ENCODE peak calls at places on chromosomes 2 and 18, in five cellular contexts. G is SK-N-SH, Y is colonic mucosa, A is HFF-Myc, V is dorsolateral prefrontal cortex. J is an unnamed sample.

GRCh38 chr18:32769242-32770180 is 3.3 kb downstream of the KLHL14 start:
- DNase-seq in G (peak; percentile 48), Y (peak; percentile 16), A (no peak), V (no peak), J (no peak)

GRCh38 chr18:24187049-24187448 is 48.2 kb downstream of the CABYR start:
- DNase-seq in G (no peak), Y (no peak), A (no peak), V (no peak), J (no peak)

GRCh38 chr18:27750014-27750413 is 426.9 kb downstream of the CDH2 start:
- DNase-seq in G (peak; percentile 34), Y (peak; percentile 17), A (peak; percentile 21), V (no peak), J (no peak)

GRCh38 chr2:20625920-20626697 is 24.8 kb downstream of the HS1BP3 start:
- DNase-seq in G (no peak), Y (no peak), A (no peak), V (peak; percentile 41), J (no peak)

GRCh38 chr2:31137211-31138036 is 816 bp downstream of the GALNT14 start:
- DNase-seq in G (peak; percentile 88), Y (no peak), A (no peak), V (no peak), J (no peak)

GRCh38 chr18:66575263-66575662 is 28.6 kb downstream of the CDH19 start:
- DNase-seq in G (no peak), Y (no peak), A (no peak), V (no peak), J (no peak)

GRCh38 chr2:197559656-197560055 is 43.8 kb downstream of the MOB4 start:
- DNase-seq in G (no peak), Y (no peak), A (no peak), V (no peak), J (no peak)

GRCh38 chr2:71538241-71538640 is 84.9 kb downstream of the DYSF start:
- DNase-seq in G (no peak), Y (no peak), A (no peak), V (no peak), J (no peak)

GRCh38 chr2:5691659-5692529 is at the start of gene SOX11:
- DNase-seq in G (peak; percentile 99), Y (no peak), A (peak; percentile 59), V (peak; percentile 56), J (no peak)

GRCh38 chr2:44746856-44747612 is 194.5 kb upstream of the SIX3 start:
- DNase-seq in G (peak; percentile 22), Y (no peak), A (no peak), V (no peak), J (no peak)

GRCh38 chr2:75077909-75078308 is 119.5 kb downstream of the POLE4 start:
- DNase-seq in G (no peak), Y (no peak), A (no peak), V (no peak), J (no peak)

GRCh38 chr2:25388491-25388890 is 46.8 kb upstream of the DNMT3A start:
- DNase-seq in G (no peak), Y (no peak), A (no peak), V (no peak), J (no peak)

GRCh38 chr18:26044807-26045206 is 45.6 kb downstream of the SS18 start:
- DNase-seq in G (no peak), Y (no peak), A (no peak), V (no peak), J (no peak)

GRCh38 chr2:214244847-214245246 is 166.0 kb upstream of the VWC2L start:
- DNase-seq in G (no peak), Y (no peak), A (no peak), V (no peak), J (no peak)

GRCh38 chr2:99692785-99693184 is 203.0 kb upstream of the REV1 start:
- DNase-seq in G (no peak), Y (no peak), A (no peak), V (no peak), J (no peak)

GRCh38 chr2:233464056-233464455 is 102.5 kb downstream of the USP40 start:
- DNase-seq in G (no peak), Y (no peak), A (no peak), V (peak; percentile 18), J (no peak)

GRCh38 chr2:209431701-209432100 is 7.9 kb downstream of the MAP2 start:
- DNase-seq in G (no peak), Y (no peak), A (peak; percentile 47), V (no peak), J (no peak)

GRCh38 chr2:45102141-45102540 is 92.9 kb upstream of the SIX2 start:
- DNase-seq in G (no peak), Y (no peak), A (no peak), V (no peak), J (no peak)

GRCh38 chr18:61993831-61994230 is 101.0 kb upstream of the RNF152 start:
- DNase-seq in G (no peak), Y (no peak), A (no peak), V (no peak), J (no peak)

GRCh38 chr2:64122358-64122757 is 21.9 kb downstream of the PELI1 start:
- DNase-seq in G (no peak), Y (no peak), A (no peak), V (no peak), J (no peak)

GRCh38 chr2:30914456-30914855 is 107.2 kb upstream of the CAPN13 start:
- DNase-seq in G (no peak), Y (no peak), A (no peak), V (no peak), J (no peak)

DNA sequence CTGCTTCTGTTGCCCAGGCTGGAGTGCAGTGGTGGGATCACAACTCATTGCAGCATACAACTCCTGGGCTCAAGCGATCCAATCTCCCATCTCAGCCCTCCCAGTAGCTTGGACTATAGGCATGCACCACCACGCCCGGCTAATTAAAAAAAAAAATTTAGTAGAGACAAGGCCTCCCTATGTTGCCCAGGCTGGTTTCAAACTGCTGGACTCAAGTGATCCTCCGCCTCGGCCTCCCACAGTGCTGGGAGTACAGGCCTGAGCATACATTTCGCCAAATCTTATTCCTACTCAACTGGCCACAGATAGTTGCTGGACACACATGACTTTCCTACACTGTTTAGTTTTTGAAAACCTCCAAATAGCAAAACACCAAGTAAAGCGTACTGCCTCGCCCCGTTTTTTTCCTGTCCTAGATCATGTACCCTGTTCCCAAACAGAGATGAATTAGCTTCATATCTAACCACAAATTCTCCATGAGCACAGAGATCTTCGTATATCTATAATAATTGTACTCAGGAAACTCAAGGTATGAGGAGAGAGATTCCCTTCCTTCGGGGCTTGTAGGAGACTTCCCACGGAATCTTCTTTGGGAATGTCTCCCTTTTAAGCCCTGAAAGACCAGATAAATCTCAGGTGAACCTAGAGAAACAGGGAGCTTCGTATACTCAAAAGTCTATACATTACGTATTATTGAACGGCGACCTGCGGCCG is 598 bp upstream of the C2orf69 start:
- DNase-seq in G (no peak), Y (no peak), A (no peak), V (no peak), J (no peak)
- H3K4me3 ChIP-seq in G (peak overlapping the region; percentile 94), Y (peak overlapping the region; percentile 92), A (peak overlapping the region; percentile 81), V (peak overlapping the region; percentile 92), J (peak overlapping the region; percentile 91)

GRCh38 chr18:50281295-50281971 is at the start of gene MBD1:
- DNase-seq in G (peak; percentile 99), Y (peak; percentile 96), A (peak; percentile 90), V (peak; percentile 98), J (peak; percentile 85)
- TF ChIP-seq CTCF in G (no peak), Y (peak; percentile 17), A (peak; percentile 17), V (peak; percentile 42), J (no peak)

GRCh38 chr2:127091148-127091547 is 15.8 kb downstream of the BIN1 start:
- DNase-seq in G (no peak), Y (no peak), A (no peak), V (no peak), J (no peak)
- H3K4me3 ChIP-seq in G (no peak overlapping the region), Y (no peak overlapping the region), A (no peak overlapping the region), V (no peak overlapping the region), J (no peak overlapping the region)

GRCh38 chr2:113889471-113890252 is at the start of gene ACTR3:
- DNase-seq in G (peak; percentile 96), Y (peak; percentile 99), A (peak; percentile 98), V (peak; percentile 96), J (peak; percentile 92)

GRCh38 chr2:113892004-113892740 is 2.3 kb downstream of the ACTR3 start:
- DNase-seq in G (no peak), Y (no peak), A (no peak), V (no peak), J (no peak)

GRCh38 chr2:113888641-113889470 is 1.0 kb upstream of the ACTR3 start:
- DNase-seq in G (no peak), Y (peak; percentile 69), A (no peak), V (no peak), J (no peak)

GRCh38 chr2:113891265-113891959 is 1.5 kb downstream of the ACTR3 start:
- DNase-seq in G (no peak), Y (no peak), A (no peak), V (no peak), J (no peak)

DNA sequence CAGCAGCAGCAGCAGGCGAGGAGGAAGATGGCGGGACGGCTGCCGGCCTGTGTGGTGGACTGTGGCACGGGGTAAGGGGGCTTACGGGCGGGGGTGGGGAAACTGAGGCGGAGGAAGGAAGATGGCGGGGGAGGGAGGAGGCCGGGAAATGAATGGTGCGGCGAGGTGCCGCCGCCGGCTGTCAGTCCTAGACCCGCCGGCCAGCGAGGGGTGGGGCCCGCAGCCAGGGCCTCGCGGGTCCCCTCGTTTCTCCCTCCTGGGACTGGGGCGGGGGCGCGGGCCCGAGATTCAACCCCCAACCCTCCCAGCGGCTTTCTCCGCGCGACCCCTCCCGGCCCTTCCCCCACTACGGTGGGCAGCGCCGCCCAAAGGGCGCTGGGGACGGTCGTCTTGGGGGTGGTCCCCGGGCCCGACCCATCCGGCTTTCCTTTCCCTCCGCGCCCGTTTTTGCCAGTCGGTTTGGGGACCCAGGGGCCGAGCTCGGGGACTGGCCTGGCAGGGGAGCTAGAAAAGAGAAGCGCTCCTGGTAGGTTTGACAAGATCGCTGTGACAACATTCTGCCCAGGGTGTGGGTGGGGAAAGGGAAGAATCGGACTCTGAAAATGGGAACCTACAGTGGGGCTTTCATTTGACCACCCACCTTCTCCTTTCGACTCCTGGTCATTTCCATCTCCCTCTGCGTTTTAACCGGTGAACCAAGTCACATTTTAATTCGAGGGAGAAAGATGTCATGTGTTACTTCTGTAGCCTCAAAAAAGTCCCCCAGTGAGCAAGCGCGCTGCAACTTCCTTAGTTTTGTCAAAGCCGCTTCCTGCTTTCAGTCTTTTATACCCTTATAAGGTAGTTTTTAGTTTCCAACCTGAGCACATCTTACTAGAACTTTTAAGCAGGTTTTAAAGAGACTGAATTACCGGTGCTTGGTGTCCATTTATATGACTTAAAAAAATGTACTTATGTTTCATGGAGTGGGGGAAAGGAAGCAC is 655 bp downstream of the ACTR3 start:
- DNase-seq in G (peak; percentile 72), Y (peak; percentile 85), A (no peak), V (peak; percentile 70), J (no peak)
- TF ChIP-seq CTCF in G (no peak), Y (no peak), A (no peak), V (no peak), J (no peak)

GRCh38 chr2:207333599-207334308 is 168.0 kb upstream of the KLF7 start:
- DNase-seq in G (no peak), Y (no peak), A (no peak), V (no peak), J (no peak)

GRCh38 chr2:207337234-207338219 is 171.8 kb upstream of the KLF7 start:
- DNase-seq in G (no peak), Y (no peak), A (no peak), V (no peak), J (no peak)

GRCh38 chr2:207334309-207334630 is 168.5 kb upstream of the KLF7 start:
- DNase-seq in G (no peak), Y (no peak), A (no peak), V (no peak), J (no peak)

GRCh38 chr2:207332473-207333212 is 166.9 kb upstream of the KLF7 start:
- DNase-seq in G (no peak), Y (no peak), A (no peak), V (no peak), J (no peak)

GRCh38 chr2:207334631-207335371 is 169.1 kb upstream of the KLF7 start:
- DNase-seq in G (no peak), Y (no peak), A (peak; percentile 81), V (peak; percentile 62), J (peak; percentile 47)
- H3K4me3 ChIP-seq in G (peak overlapping the region; percentile 13), Y (no peak overlapping the region), A (peak overlapping the region; percentile 32), V (peak overlapping the region; percentile 44), J (peak overlapping the region; percentile 20)